ENCODE peak calls at places on chromosomes 3 and 15, in six cellular contexts. One of them, this sample, is unnamed.
A peak's percentile ranks its signal among the peaks of the same experiment; 100 is the strongest.

GRCh38 chr3:137062250-137062649 is 104.5 kb downstream of the IL20RB start:
- DNase-seq in heart left ventricle: no peak
- DNase-seq in A673: no peak
- DNase-seq in thyroid gland: no peak
- DNase-seq in foreskin keratinocyte: no peak
- DNase-seq in A549: no peak
- DNase-seq in this sample: no peak

GRCh38 chr3:160676547-160677303 is at the start of gene ARL14:
- DNase-seq in foreskin keratinocyte: peak; percentile 96
- DNase-seq in A673: no peak
- DNase-seq in A549: peak; percentile 68
- DNase-seq in thyroid gland: peak; percentile 40
- DNase-seq in heart left ventricle: no peak
- DNase-seq in this sample: no peak

GRCh38 chr3:196463804-196464203 is 31.6 kb upstream of the UBXN7 start:
- DNase-seq in heart left ventricle: no peak
- DNase-seq in A673: no peak
- DNase-seq in foreskin keratinocyte: no peak
- DNase-seq in A549: no peak
- DNase-seq in thyroid gland: no peak
- DNase-seq in this sample: no peak

GRCh38 chr15:84878504-84878903 is 6.0 kb upstream of the SLC28A1 start:
- DNase-seq in foreskin keratinocyte: peak; percentile 47
- DNase-seq in A673: peak; percentile 70
- DNase-seq in heart left ventricle: peak; percentile 66
- DNase-seq in A549: peak; percentile 62
- DNase-seq in thyroid gland: peak; percentile 64
- DNase-seq in this sample: peak; percentile 66

GRCh38 chr3:38579146-38579545 is 70.3 kb downstream of the SCN5A start:
- DNase-seq in thyroid gland: no peak
- DNase-seq in A673: no peak
- DNase-seq in A549: no peak
- DNase-seq in foreskin keratinocyte: no peak
- DNase-seq in heart left ventricle: peak; percentile 94
- DNase-seq in this sample: no peak

GRCh38 chr15:96610757-96611156 is 280.3 kb downstream of the NR2F2 start:
- DNase-seq in thyroid gland: no peak
- DNase-seq in A549: no peak
- DNase-seq in A673: no peak
- DNase-seq in heart left ventricle: no peak
- DNase-seq in foreskin keratinocyte: no peak
- DNase-seq in this sample: no peak

GRCh38 chr3:8555705-8556314 is 54.2 kb downstream of the LMCD1 start:
- DNase-seq in A673: no peak
- DNase-seq in thyroid gland: no peak
- DNase-seq in foreskin keratinocyte: no peak
- DNase-seq in heart left ventricle: no peak
- DNase-seq in A549: no peak
- DNase-seq in this sample: no peak

GRCh38 chr15:66780172-66780972 is 78.3 kb downstream of the SMAD6 start:
- DNase-seq in foreskin keratinocyte: peak; percentile 61
- DNase-seq in A673: peak; percentile 55
- DNase-seq in thyroid gland: peak; percentile 85
- DNase-seq in A549: peak; percentile 61
- DNase-seq in heart left ventricle: peak; percentile 15
- DNase-seq in this sample: no peak

GRCh38 chr15:33160054-33160453 is 34.5 kb downstream of the FMN1 start:
- DNase-seq in thyroid gland: no peak
- DNase-seq in A549: no peak
- DNase-seq in A673: no peak
- DNase-seq in heart left ventricle: no peak
- DNase-seq in foreskin keratinocyte: no peak
- DNase-seq in this sample: no peak

GRCh38 chr15:81115054-81115939 is 18.8 kb upstream of the CFAP161 start:
- DNase-seq in thyroid gland: no peak
- DNase-seq in foreskin keratinocyte: no peak
- DNase-seq in A673: no peak
- DNase-seq in heart left ventricle: no peak
- DNase-seq in A549: no peak
- DNase-seq in this sample: no peak

GRCh38 chr3:43773273-43774104 is 82.8 kb downstream of the ABHD5 start:
- DNase-seq in thyroid gland: peak; percentile 93
- DNase-seq in heart left ventricle: peak; percentile 65
- DNase-seq in foreskin keratinocyte: no peak
- DNase-seq in A673: no peak
- DNase-seq in A549: no peak
- DNase-seq in this sample: peak; percentile 85

GRCh38 chr3:3998140-3998977 is 199.1 kb downstream of the LRRN1 start:
- DNase-seq in A549: no peak
- DNase-seq in thyroid gland: no peak
- DNase-seq in A673: peak; percentile 45
- DNase-seq in foreskin keratinocyte: peak; percentile 45
- DNase-seq in heart left ventricle: no peak
- DNase-seq in this sample: no peak

GRCh38 chr3:104069114-104069513 is 1297.6 kb upstream of the ALCAM start:
- DNase-seq in heart left ventricle: no peak
- DNase-seq in A673: no peak
- DNase-seq in thyroid gland: no peak
- DNase-seq in foreskin keratinocyte: peak; percentile 83
- DNase-seq in A549: no peak
- DNase-seq in this sample: no peak

GRCh38 chr3:181629701-181630100 is 82.0 kb upstream of the SOX2 start:
- DNase-seq in A673: no peak
- DNase-seq in foreskin keratinocyte: no peak
- DNase-seq in thyroid gland: no peak
- DNase-seq in A549: no peak
- DNase-seq in heart left ventricle: no peak
- DNase-seq in this sample: no peak

GRCh38 chr15:63188247-63188936 is 1.0 kb upstream of the RAB8B start:
- DNase-seq in A549: no peak
- DNase-seq in thyroid gland: no peak
- DNase-seq in foreskin keratinocyte: no peak
- DNase-seq in A673: no peak
- DNase-seq in heart left ventricle: no peak
- DNase-seq in this sample: no peak

GRCh38 chr3:52456169-52456799 is 880 bp downstream of the NISCH start:
- DNase-seq in foreskin keratinocyte: no peak
- DNase-seq in heart left ventricle: peak; percentile 64
- DNase-seq in thyroid gland: peak; percentile 40
- DNase-seq in A549: no peak
- DNase-seq in A673: no peak
- DNase-seq in this sample: peak; percentile 68

GRCh38 chr15:74397239-74398068 is 30.0 kb upstream of the CYP11A1 start:
- DNase-seq in thyroid gland: no peak
- DNase-seq in heart left ventricle: no peak
- DNase-seq in foreskin keratinocyte: peak; percentile 70
- DNase-seq in A549: no peak
- DNase-seq in A673: no peak
- DNase-seq in this sample: no peak

GRCh38 chr15:74398183-74398582 is 30.7 kb upstream of the CYP11A1 start:
- DNase-seq in foreskin keratinocyte: no peak
- DNase-seq in thyroid gland: no peak
- DNase-seq in A549: no peak
- DNase-seq in heart left ventricle: no peak
- DNase-seq in A673: no peak
- DNase-seq in this sample: no peak

GRCh38 chr15:74396146-74396438 is 28.6 kb upstream of the CYP11A1 start:
- DNase-seq in foreskin keratinocyte: peak; percentile 53
- DNase-seq in thyroid gland: no peak
- DNase-seq in A549: no peak
- DNase-seq in heart left ventricle: no peak
- DNase-seq in A673: no peak
- DNase-seq in this sample: no peak

GRCh38 chr15:74395319-74396145 is 28.1 kb upstream of the CYP11A1 start:
- DNase-seq in A673: no peak
- DNase-seq in heart left ventricle: no peak
- DNase-seq in thyroid gland: no peak
- DNase-seq in A549: no peak
- DNase-seq in foreskin keratinocyte: no peak
- DNase-seq in this sample: no peak

GRCh38 chr15:74396445-74397238 is 29.2 kb upstream of the CYP11A1 start:
- DNase-seq in A673: no peak
- DNase-seq in foreskin keratinocyte: peak; percentile 99
- DNase-seq in thyroid gland: no peak
- DNase-seq in A549: peak; percentile 61
- DNase-seq in heart left ventricle: no peak
- DNase-seq in this sample: no peak
- H3K4me1 ChIP-seq in A673: peaks cover 11% of the 10 kb centered on the region
- H3K4me1 ChIP-seq in foreskin keratinocyte: peaks cover 46% of the 10 kb centered on the region
- H3K4me1 ChIP-seq in thyroid gland: no peaks in the 10 kb centered on the region
- H3K4me1 ChIP-seq in A549: peaks cover 22% of the 10 kb centered on the region
- H3K4me1 ChIP-seq in heart left ventricle: no peaks in the 10 kb centered on the region
- H3K4me1 ChIP-seq in this sample: no peaks in the 10 kb centered on the region

GRCh38 chr3:112087746-112088145 is 1.6 kb downstream of the C3orf52 start:
- DNase-seq in A549: no peak
- DNase-seq in thyroid gland: no peak
- DNase-seq in A673: no peak
- DNase-seq in foreskin keratinocyte: no peak
- DNase-seq in heart left ventricle: no peak
- DNase-seq in this sample: no peak

GRCh38 chr3:112084980-112085697 is 1.1 kb upstream of the C3orf52 start:
- DNase-seq in A549: no peak
- DNase-seq in heart left ventricle: no peak
- DNase-seq in A673: no peak
- DNase-seq in thyroid gland: no peak
- DNase-seq in foreskin keratinocyte: peak; percentile 62
- DNase-seq in this sample: no peak

GRCh38 chr3:112086857-112087524 is 802 bp downstream of the C3orf52 start:
- DNase-seq in A673: no peak
- DNase-seq in foreskin keratinocyte: peak; percentile 74
- DNase-seq in A549: peak; percentile 37
- DNase-seq in thyroid gland: no peak
- DNase-seq in heart left ventricle: no peak
- DNase-seq in this sample: no peak

GRCh38 chr3:112088944-112089343 is 2.8 kb downstream of the C3orf52 start:
- DNase-seq in heart left ventricle: no peak
- DNase-seq in foreskin keratinocyte: no peak
- DNase-seq in thyroid gland: no peak
- DNase-seq in A549: no peak
- DNase-seq in A673: no peak
- DNase-seq in this sample: no peak

GRCh38 chr3:112086018-112086854 is at the start of gene C3orf52:
- DNase-seq in A673: peak; percentile 61
- DNase-seq in heart left ventricle: peak; percentile 88
- DNase-seq in thyroid gland: peak; percentile 95
- DNase-seq in A549: peak; percentile 94
- DNase-seq in foreskin keratinocyte: peak; percentile 79
- DNase-seq in this sample: peak; percentile 95
- TF ChIP-seq CTCF in A673: no peak
- TF ChIP-seq CTCF in heart left ventricle: no peak
- TF ChIP-seq CTCF in thyroid gland: no peak
- TF ChIP-seq CTCF in A549: no peak
- TF ChIP-seq CTCF in foreskin keratinocyte: peak; percentile 21
- TF ChIP-seq CTCF in this sample: no peak

GRCh38 chr3:185766645-185767323 is 58.1 kb downstream of the IGF2BP2 start:
- DNase-seq in A549: no peak
- DNase-seq in foreskin keratinocyte: peak; percentile 58
- DNase-seq in A673: no peak
- DNase-seq in thyroid gland: no peak
- DNase-seq in heart left ventricle: no peak
- DNase-seq in this sample: no peak

GRCh38 chr3:185760091-185760490 is 64.8 kb downstream of the IGF2BP2 start:
- DNase-seq in foreskin keratinocyte: no peak
- DNase-seq in A549: no peak
- DNase-seq in A673: no peak
- DNase-seq in heart left ventricle: no peak
- DNase-seq in thyroid gland: no peak
- DNase-seq in this sample: no peak

GRCh38 chr3:185760550-185760949 is 64.3 kb downstream of the IGF2BP2 start:
- DNase-seq in heart left ventricle: no peak
- DNase-seq in thyroid gland: peak; percentile 25
- DNase-seq in foreskin keratinocyte: no peak
- DNase-seq in A549: no peak
- DNase-seq in A673: no peak
- DNase-seq in this sample: no peak

GRCh38 chr3:185764168-185764988 is 60.5 kb downstream of the IGF2BP2 start:
- DNase-seq in A549: no peak
- DNase-seq in heart left ventricle: no peak
- DNase-seq in foreskin keratinocyte: no peak
- DNase-seq in thyroid gland: no peak
- DNase-seq in A673: no peak
- DNase-seq in this sample: no peak

DNA sequence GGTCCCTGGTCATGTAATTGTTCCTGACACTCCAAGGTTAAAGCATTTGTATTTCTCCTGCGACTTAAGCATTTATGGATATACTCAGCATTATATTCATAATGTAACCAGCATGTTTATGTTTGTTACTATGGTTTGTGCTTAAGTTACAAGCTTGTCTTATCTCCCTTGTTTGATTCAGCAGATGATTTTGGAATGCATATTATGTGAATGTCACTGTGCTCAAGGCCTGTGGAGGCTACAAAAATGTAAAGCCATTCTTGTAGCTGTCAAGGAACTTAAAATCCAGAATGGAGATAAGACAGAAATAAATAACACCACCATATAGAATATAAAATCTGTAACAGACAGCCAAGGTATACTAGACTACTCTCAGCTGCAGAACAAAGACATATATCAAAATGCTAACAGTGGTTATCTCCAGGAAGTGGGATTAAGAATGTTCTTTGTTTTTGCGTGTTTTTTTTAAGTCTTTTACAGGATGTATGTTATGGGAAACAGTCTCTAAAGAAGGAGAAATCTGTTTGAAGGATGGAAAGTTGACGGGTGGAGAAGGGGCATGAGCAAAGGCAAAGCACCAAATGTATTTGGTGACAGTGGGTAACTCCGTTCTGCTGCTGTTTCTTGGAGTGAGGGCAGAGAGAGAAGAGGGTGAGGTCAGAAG is 61.4 kb downstream of the IGF2BP2 start:
- DNase-seq in A673: no peak
- DNase-seq in A549: no peak
- DNase-seq in thyroid gland: no peak
- DNase-seq in foreskin keratinocyte: no peak
- DNase-seq in heart left ventricle: no peak
- DNase-seq in this sample: no peak
- H3K4me1 ChIP-seq in A673: peaks cover 65% of the 10 kb centered on the region
- H3K4me1 ChIP-seq in A549: no peaks in the 10 kb centered on the region
- H3K4me1 ChIP-seq in thyroid gland: peaks cover 14% of the 10 kb centered on the region
- H3K4me1 ChIP-seq in foreskin keratinocyte: peaks cover 75% of the 10 kb centered on the region
- H3K4me1 ChIP-seq in heart left ventricle: peaks cover 37% of the 10 kb centered on the region
- H3K4me1 ChIP-seq in this sample: no peaks in the 10 kb centered on the region

GRCh38 chr15:74133703-74134386 is 3.5 kb downstream of the ISLR2 start:
- DNase-seq in A673: no peak
- DNase-seq in A549: no peak
- DNase-seq in thyroid gland: no peak
- DNase-seq in foreskin keratinocyte: no peak
- DNase-seq in heart left ventricle: no peak
- DNase-seq in this sample: no peak

GRCh38 chr15:74132681-74133070 is 2.3 kb downstream of the ISLR2 start:
- DNase-seq in heart left ventricle: no peak
- DNase-seq in A549: no peak
- DNase-seq in thyroid gland: no peak
- DNase-seq in A673: no peak
- DNase-seq in foreskin keratinocyte: peak; percentile 44
- DNase-seq in this sample: no peak

GRCh38 chr15:74131618-74132191 is 1.3 kb downstream of the ISLR2 start:
- DNase-seq in A549: no peak
- DNase-seq in thyroid gland: no peak
- DNase-seq in heart left ventricle: no peak
- DNase-seq in foreskin keratinocyte: peak; percentile 5
- DNase-seq in A673: no peak
- DNase-seq in this sample: no peak

GRCh38 chr15:74134387-74135027 is 4.1 kb downstream of the ISLR2 start:
- DNase-seq in A673: no peak
- DNase-seq in thyroid gland: peak; percentile 67
- DNase-seq in foreskin keratinocyte: peak; percentile 42
- DNase-seq in heart left ventricle: peak; percentile 64
- DNase-seq in A549: no peak
- DNase-seq in this sample: peak; percentile 51

GRCh38 chr15:74133071-74133702 is 2.8 kb downstream of the ISLR2 start:
- DNase-seq in A549: no peak
- DNase-seq in foreskin keratinocyte: no peak
- DNase-seq in thyroid gland: no peak
- DNase-seq in A673: no peak
- DNase-seq in heart left ventricle: no peak
- DNase-seq in this sample: no peak
- TF ChIP-seq CTCF in A549: no peak
- TF ChIP-seq CTCF in foreskin keratinocyte: peak; percentile 32
- TF ChIP-seq CTCF in thyroid gland: no peak
- TF ChIP-seq CTCF in A673: peak; percentile 20
- TF ChIP-seq CTCF in heart left ventricle: peak; percentile 14
- TF ChIP-seq CTCF in this sample: no peak